ENCODE peak calls at places on chromosomes 1 and 21, in six cellular contexts. One of them, this sample, is unnamed.

GRCh38 chr1:236861560-236862230 is 66.6 kb downstream of the MTR start:
- DNase-seq in WTC11: no peak
- DNase-seq in body of pancreas: no peak
- DNase-seq in mesenteric fat pad: no peak
- DNase-seq in anterior cingulate cortex: no peak
- DNase-seq in NCI-H460: no peak
- DNase-seq in this sample: no peak

GRCh38 chr1:59243544-59243943 is 53.4 kb upstream of the FGGY start:
- DNase-seq in WTC11: no peak
- DNase-seq in body of pancreas: no peak
- DNase-seq in mesenteric fat pad: no peak
- DNase-seq in anterior cingulate cortex: no peak
- DNase-seq in NCI-H460: no peak
- DNase-seq in this sample: no peak

GRCh38 chr1:166307261-166308188 is 140.7 kb upstream of the FAM78B start:
- DNase-seq in WTC11: no peak
- DNase-seq in body of pancreas: peak; percentile 5
- DNase-seq in mesenteric fat pad: no peak
- DNase-seq in anterior cingulate cortex: no peak
- DNase-seq in NCI-H460: no peak
- DNase-seq in this sample: no peak

GRCh38 chr1:30912203-30912602 is 3.6 kb upstream of the SDC3 start:
- DNase-seq in WTC11: no peak
- DNase-seq in body of pancreas: no peak
- DNase-seq in mesenteric fat pad: no peak
- DNase-seq in anterior cingulate cortex: no peak
- DNase-seq in NCI-H460: no peak
- DNase-seq in this sample: no peak

GRCh38 chr1:94942171-94943128 is 15.5 kb upstream of the CNN3 start:
- DNase-seq in WTC11: no peak
- DNase-seq in body of pancreas: peak; percentile 49
- DNase-seq in mesenteric fat pad: no peak
- DNase-seq in anterior cingulate cortex: no peak
- DNase-seq in NCI-H460: no peak
- DNase-seq in this sample: no peak

GRCh38 chr1:22709891-22710687 is 550 bp upstream of the EPHB2 start:
- DNase-seq in WTC11: peak; percentile 56
- DNase-seq in body of pancreas: peak; percentile 62
- DNase-seq in mesenteric fat pad: no peak
- DNase-seq in anterior cingulate cortex: peak; percentile 52
- DNase-seq in NCI-H460: no peak
- DNase-seq in this sample: peak; percentile 53

GRCh38 chr1:84973493-84974334 is 23.2 kb downstream of the MCOLN2 start:
- DNase-seq in WTC11: peak; percentile 21
- DNase-seq in body of pancreas: no peak
- DNase-seq in mesenteric fat pad: no peak
- DNase-seq in anterior cingulate cortex: no peak
- DNase-seq in NCI-H460: no peak
- DNase-seq in this sample: no peak

GRCh38 chr21:36478207-36478701 is 1.7 kb downstream of the CLDN14 start:
- DNase-seq in WTC11: no peak
- DNase-seq in body of pancreas: no peak
- DNase-seq in mesenteric fat pad: no peak
- DNase-seq in anterior cingulate cortex: no peak
- DNase-seq in NCI-H460: no peak
- DNase-seq in this sample: no peak

GRCh38 chr1:10514490-10515235 is 39.9 kb downstream of the PEX14 start:
- DNase-seq in WTC11: no peak
- DNase-seq in body of pancreas: no peak
- DNase-seq in mesenteric fat pad: no peak
- DNase-seq in anterior cingulate cortex: no peak
- DNase-seq in NCI-H460: no peak
- DNase-seq in this sample: no peak

GRCh38 chr1:101004666-101005065 is 20.9 kb downstream of the DPH5 start:
- DNase-seq in WTC11: no peak
- DNase-seq in body of pancreas: no peak
- DNase-seq in mesenteric fat pad: no peak
- DNase-seq in anterior cingulate cortex: no peak
- DNase-seq in NCI-H460: no peak
- DNase-seq in this sample: no peak

GRCh38 chr1:234512376-234512965 is 33.5 kb upstream of the TARBP1 start:
- DNase-seq in WTC11: peak; percentile 54
- DNase-seq in body of pancreas: no peak
- DNase-seq in mesenteric fat pad: no peak
- DNase-seq in anterior cingulate cortex: no peak
- DNase-seq in NCI-H460: no peak
- DNase-seq in this sample: no peak

GRCh38 chr1:182015360-182015759 is 46.2 kb downstream of the ZNF648 start:
- DNase-seq in WTC11: no peak
- DNase-seq in body of pancreas: no peak
- DNase-seq in mesenteric fat pad: no peak
- DNase-seq in anterior cingulate cortex: no peak
- DNase-seq in NCI-H460: no peak
- DNase-seq in this sample: no peak

GRCh38 chr1:168907781-168908180 is 178.8 kb upstream of the DPT start:
- DNase-seq in WTC11: no peak
- DNase-seq in body of pancreas: no peak
- DNase-seq in mesenteric fat pad: no peak
- DNase-seq in anterior cingulate cortex: no peak
- DNase-seq in NCI-H460: no peak
- DNase-seq in this sample: no peak

GRCh38 chr1:68321084-68321685 is 88.9 kb upstream of the WLS start:
- DNase-seq in WTC11: peak; percentile 73
- DNase-seq in body of pancreas: peak; percentile 91
- DNase-seq in mesenteric fat pad: no peak
- DNase-seq in anterior cingulate cortex: peak; percentile 14
- DNase-seq in NCI-H460: peak; percentile 45
- DNase-seq in this sample: peak; percentile 12